ENCODE peak calls at places on chromosomes 11 and 22, in eight cellular contexts. N is thoracic aorta, R is AG08395, X is lung, D is NCI-H1105, S is NCI-H1092, K is SK-MEL-5, G is fibroblast of the conjunctiva. M is an unnamed sample.

GRCh38 chr11:121614661-121615240 is 162.0 kb upstream of the SORL1-AS1 start:
- DNase-seq in N (no peak), R (no peak), X (no peak), D (no peak), S (no peak), K (no peak), G (no peak), M (no peak)

GRCh38 chr11:77147668-77148321 is 19.7 kb downstream of the MYO7A start:
- DNase-seq in N (no peak), R (peak), X (no peak), D (no peak), S (peak), K (no peak), G (no peak), M (no peak)

GRCh38 chr11:1470681-1471611 is 15.6 kb downstream of the MOB2 start:
- DNase-seq in N (no peak), R (no peak), X (no peak), D (no peak), S (no peak), K (no peak), G (no peak), M (no peak)

GRCh38 chr11:117851091-117851490 is 25.4 kb downstream of the FXYD6 start:
- DNase-seq in N (no peak), R (no peak), X (no peak), D (no peak), S (no peak), K (no peak), G (no peak), M (peak)

GRCh38 chr11:57745206-57745605 is 3.9 kb downstream of the SELENOH start:
- DNase-seq in N (no peak), R (no peak), X (no peak), D (no peak), S (no peak), K (no peak), G (no peak), M (no peak)

GRCh38 chr11:665707-666281 is 28.7 kb downstream of the DRD4 start:
- DNase-seq in N (no peak), R (peak), X (no peak), D (no peak), S (no peak), K (no peak), G (peak), M (peak)

GRCh38 chr22:33853200-33854097 is 66.8 kb downstream of the LARGE1 start:
- DNase-seq in N (no peak), R (peak), X (peak), D (peak), S (peak), K (peak), G (peak), M (peak)

GRCh38 chr11:8361664-8362210 is 98.1 kb upstream of the LMO1 start:
- DNase-seq in N (no peak), R (no peak), X (no peak), D (no peak), S (no peak), K (no peak), G (no peak), M (no peak)

GRCh38 chr11:25423436-25424184 is 908.3 kb upstream of the ANO3 start:
- DNase-seq in N (no peak), R (no peak), X (no peak), D (no peak), S (no peak), K (no peak), G (peak), M (no peak)

GRCh38 chr11:19813158-19813879 is 100.7 kb downstream of the NAV2 start:
- DNase-seq in N (no peak), R (no peak), X (no peak), D (no peak), S (no peak), K (no peak), G (no peak), M (no peak)

GRCh38 chr11:27471067-27471587 is 1.5 kb downstream of the LGR4 start:
- DNase-seq in N (no peak), R (no peak), X (no peak), D (no peak), S (no peak), K (no peak), G (no peak), M (peak)